ENCODE peak calls at places on chromosomes 13 and 19, in seven cellular contexts. N, F, X, T, V, H and Q are unnamed samples.
A peak's percentile ranks its signal among the peaks of the same experiment; 100 is the strongest.

GRCh38 chr13:99034333-99035085 is 56.6 kb upstream of the DOCK9 start:
- DNase-seq in N (no peak), F (no peak), X (no peak), T (no peak), V (no peak), H (no peak), Q (no peak)

GRCh38 chr19:7869453-7869909 is 4.7 kb downstream of the PRR36 start:
- DNase-seq in N (peak; percentile 85), F (peak; percentile 82), X (peak; percentile 74), T (peak; percentile 90), V (no peak), H (peak; percentile 51), Q (peak; percentile 80)

GRCh38 chr19:18483119-18483518 is 38.8 kb downstream of the ELL start:
- DNase-seq in N (no peak), F (no peak), X (no peak), T (no peak), V (no peak), H (no peak), Q (no peak)

GRCh38 chr19:54207908-54208783 is 7.5 kb downstream of the RPS9 start:
- DNase-seq in N (peak; percentile 81), F (peak; percentile 21), X (peak; percentile 98), T (no peak), V (peak; percentile 59), H (no peak), Q (no peak)

GRCh38 chr19:6572217-6572616 is 18.7 kb downstream of the CD70 start:
- DNase-seq in N (no peak), F (no peak), X (peak; percentile 57), T (no peak), V (peak; percentile 36), H (no peak), Q (no peak)

GRCh38 chr13:41568143-41568989 is 111.0 kb downstream of the RGCC start:
- DNase-seq in N (no peak), F (no peak), X (no peak), T (no peak), V (no peak), H (no peak), Q (no peak)

GRCh38 chr19:33508941-33509614 is 12.5 kb downstream of the PEPD start:
- DNase-seq in N (no peak), F (no peak), X (peak; percentile 58), T (no peak), V (no peak), H (no peak), Q (no peak)

GRCh38 chr13:20526664-20527063 is 1.0 kb upstream of the CRYL1 start:
- DNase-seq in N (no peak), F (no peak), X (no peak), T (no peak), V (no peak), H (no peak), Q (no peak)

GRCh38 chr13:44853641-44854040 is 135.6 kb downstream of the NUFIP1 start:
- DNase-seq in N (no peak), F (no peak), X (peak; percentile 28), T (no peak), V (no peak), H (no peak), Q (no peak)

GRCh38 chr19:18408053-18408476 is 10.6 kb upstream of the LRRC25 start:
- DNase-seq in N (no peak), F (no peak), X (peak; percentile 57), T (no peak), V (no peak), H (no peak), Q (no peak)

GRCh38 chr19:39126593-39127187 is 1.1 kb downstream of the PAK4 start:
- DNase-seq in N (no peak), F (no peak), X (peak; percentile 43), T (peak; percentile 15), V (no peak), H (no peak), Q (no peak)

GRCh38 chr13:48511621-48512232 is 21.2 kb downstream of the RCBTB2 start:
- DNase-seq in N (no peak), F (no peak), X (no peak), T (no peak), V (no peak), H (no peak), Q (no peak)

GRCh38 chr19:51712461-51713081 is 11.2 kb downstream of the HAS1 start:
- DNase-seq in N (no peak), F (no peak), X (no peak), T (no peak), V (no peak), H (no peak), Q (no peak)

GRCh38 chr13:106990594-106990993 is 422.7 kb upstream of the ARGLU1 start:
- DNase-seq in N (no peak), F (no peak), X (no peak), T (no peak), V (no peak), H (no peak), Q (no peak)

DNA sequence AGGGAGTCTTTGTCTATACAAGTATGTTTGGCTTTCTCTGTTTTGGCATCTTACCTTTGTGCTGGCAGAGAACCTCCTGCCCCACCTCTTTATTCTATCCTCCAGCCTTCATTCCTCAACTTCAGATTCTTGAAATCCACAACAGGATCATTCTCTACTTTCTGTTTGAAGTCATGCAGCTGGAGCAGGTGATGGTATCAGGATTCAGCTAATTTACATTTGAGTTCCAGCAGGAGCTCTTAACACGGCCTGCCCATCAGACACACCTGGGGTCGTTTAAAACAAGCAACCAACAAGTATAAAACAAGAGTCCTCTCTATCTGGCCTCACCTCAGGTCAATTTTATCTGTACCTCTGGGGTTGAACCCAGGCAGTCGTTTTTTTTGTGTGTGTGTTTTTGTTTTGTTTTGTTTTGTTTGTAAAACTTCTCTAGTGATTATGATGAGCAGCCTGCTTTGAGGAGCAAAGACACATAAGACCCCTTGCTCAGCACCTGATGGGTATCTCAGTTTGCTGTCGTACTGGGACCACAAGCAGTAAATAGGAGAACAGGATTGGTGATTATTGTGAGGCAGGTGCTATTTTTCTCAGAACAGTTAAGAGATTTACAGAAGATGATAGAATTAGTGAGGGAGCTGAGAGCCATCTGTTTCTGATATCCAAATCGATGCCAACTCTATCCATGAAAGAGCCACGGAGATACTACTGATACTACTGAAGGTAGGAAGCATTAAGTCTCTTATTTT is 78.4 kb downstream of the GPC6 start:
- DNase-seq in N (no peak), F (no peak), X (no peak), T (no peak), V (no peak), H (no peak), Q (no peak)
- H3K9me3 ChIP-seq in N (no peaks in the 10 kb centered on the region), F (no peaks in the 10 kb centered on the region), X (no peaks in the 10 kb centered on the region), T (no peaks in the 10 kb centered on the region), V (no peaks in the 10 kb centered on the region), H (no peaks in the 10 kb centered on the region), Q (no peaks in the 10 kb centered on the region)

GRCh38 chr13:75518439-75519088 is 19.1 kb downstream of the COMMD6 start:
- DNase-seq in N (no peak), F (no peak), X (no peak), T (no peak), V (no peak), H (no peak), Q (no peak)
- H3K9me3 ChIP-seq in N (peaks cover 5% of the 10 kb centered on the region), F (no peaks in the 10 kb centered on the region), X (no peaks in the 10 kb centered on the region), T (no peaks in the 10 kb centered on the region), V (no peaks in the 10 kb centered on the region), H (peaks cover 33% of the 10 kb centered on the region), Q (no peaks in the 10 kb centered on the region)

DNA sequence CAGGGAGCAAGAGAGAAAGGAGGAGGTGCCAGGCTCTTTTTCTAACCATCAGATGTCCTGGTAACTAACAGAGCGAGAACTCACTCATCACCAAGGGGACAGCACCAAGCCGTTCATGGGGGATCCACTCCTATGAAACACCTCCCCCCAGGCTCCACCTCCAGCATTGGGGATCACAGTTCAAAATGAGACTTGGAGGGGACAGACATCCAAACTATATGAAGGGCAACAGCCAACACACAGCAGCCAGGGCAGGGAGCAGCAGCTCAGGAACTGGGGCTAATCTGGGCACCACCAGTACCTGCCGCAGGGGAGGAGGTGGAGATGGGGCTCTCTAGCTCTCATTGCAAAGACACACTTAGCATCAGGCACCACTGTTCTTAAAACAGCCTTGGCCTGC is 34.3 kb upstream of the VSTM2B start:
- DNase-seq in N (no peak), F (no peak), X (no peak), T (no peak), V (no peak), H (no peak), Q (no peak)
- H3K9me3 ChIP-seq in N (no peaks in the 10 kb centered on the region), F (no peaks in the 10 kb centered on the region), X (no peaks in the 10 kb centered on the region), T (no peaks in the 10 kb centered on the region), V (no peaks in the 10 kb centered on the region), H (no peaks in the 10 kb centered on the region), Q (no peaks in the 10 kb centered on the region)

DNA sequence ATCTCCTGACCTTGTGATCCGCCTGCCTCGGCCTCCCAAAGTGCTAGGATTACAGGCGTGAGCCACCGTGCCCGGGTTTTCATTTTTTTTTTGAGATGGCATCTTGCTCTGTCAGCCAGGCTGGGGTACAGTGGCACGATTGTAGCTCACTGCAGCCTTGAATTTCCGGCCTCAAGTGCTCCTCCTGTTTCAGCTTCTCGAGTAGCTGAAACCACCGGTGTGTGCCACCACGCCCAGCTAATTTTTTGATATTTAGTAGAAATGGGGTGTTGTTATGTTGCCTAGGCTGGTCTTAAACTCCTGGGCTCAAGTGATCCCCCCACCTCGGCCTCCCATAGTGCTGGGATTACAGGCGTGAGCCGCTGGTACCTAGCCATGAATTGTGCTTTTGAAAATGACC is 5.9 kb downstream of the ADAT3 start:
- DNase-seq in N (no peak), F (no peak), X (no peak), T (no peak), V (no peak), H (no peak), Q (no peak)
- H3K9me3 ChIP-seq in N (no peaks in the 10 kb centered on the region), F (no peaks in the 10 kb centered on the region), X (no peaks in the 10 kb centered on the region), T (no peaks in the 10 kb centered on the region), V (no peaks in the 10 kb centered on the region), H (no peaks in the 10 kb centered on the region), Q (no peaks in the 10 kb centered on the region)

DNA sequence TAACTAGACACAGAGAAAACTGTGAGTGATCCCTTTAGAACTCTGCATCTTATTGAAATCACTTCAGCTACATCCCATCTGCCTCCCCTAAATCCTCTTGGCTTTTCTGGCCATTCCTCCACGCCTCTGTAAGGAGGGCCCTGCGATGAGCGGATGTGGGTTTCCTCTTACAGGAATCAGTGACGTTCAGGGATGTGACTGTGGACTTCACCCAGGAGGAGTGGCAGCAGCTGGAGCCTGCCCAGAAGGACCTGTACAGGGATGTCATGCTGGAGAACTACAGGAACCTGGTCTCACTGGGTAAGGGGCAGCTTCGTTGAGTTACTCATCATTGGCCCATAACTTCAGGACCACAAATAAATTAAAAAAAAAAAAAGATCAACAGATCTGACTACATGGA is 18.5 kb downstream of the ZNF71 start:
- DNase-seq in N (no peak), F (no peak), X (no peak), T (no peak), V (no peak), H (no peak), Q (no peak)
- H3K9me3 ChIP-seq in N (peaks cover 37% of the 10 kb centered on the region), F (peaks cover 51% of the 10 kb centered on the region), X (no peaks in the 10 kb centered on the region), T (peaks cover 99% of the 10 kb centered on the region), V (peaks cover 77% of the 10 kb centered on the region), H (no peaks in the 10 kb centered on the region), Q (peaks cover 41% of the 10 kb centered on the region)

DNA sequence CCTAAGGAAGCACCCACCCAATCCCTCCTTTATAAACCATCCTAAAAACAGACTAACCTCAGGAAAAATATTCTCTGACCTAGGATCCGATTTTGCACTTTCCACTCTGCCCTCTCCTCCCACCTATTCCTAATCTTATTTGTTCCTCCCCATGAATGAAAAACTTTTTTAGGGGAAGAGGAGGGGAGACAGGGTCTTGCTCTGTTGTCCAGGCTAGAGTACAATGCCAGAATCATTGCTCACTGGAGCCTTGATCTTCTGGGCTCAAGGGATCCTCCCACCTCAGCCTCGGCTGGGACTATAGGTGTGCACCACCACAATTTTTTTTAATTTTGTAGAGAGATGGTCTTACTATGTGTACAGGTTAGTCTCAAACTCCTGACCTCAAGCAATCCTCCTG is 4.4 kb downstream of the ZNF564 start:
- DNase-seq in N (no peak), F (no peak), X (no peak), T (no peak), V (no peak), H (no peak), Q (no peak)
- H3K9me3 ChIP-seq in N (no peaks in the 10 kb centered on the region), F (no peaks in the 10 kb centered on the region), X (no peaks in the 10 kb centered on the region), T (peaks cover 16% of the 10 kb centered on the region), V (no peaks in the 10 kb centered on the region), H (no peaks in the 10 kb centered on the region), Q (no peaks in the 10 kb centered on the region)